ENCODE peak calls at places on chromosomes 7 and 10, in eight cellular contexts. One of them, this sample, is unnamed.

GRCh38 chr10:92691591-92692084 is 1.9 kb downstream of the HHEX start:
- DNase-seq in GF-D8: peak; percentile 89
- DNase-seq in nucleus accumbens: no peak
- DNase-seq in NCI-H345: no peak
- DNase-seq in NB4: peak; percentile 93
- DNase-seq in foreskin fibroblast: no peak
- DNase-seq in stimulated activated CD8-positive, alpha-beta memory T cell treated with anti-CD3 and anti-CD28 coated beads, Interleukin-4, amount 100 ng/mL, for 1 hour: no peak
- DNase-seq in GM10248: peak; percentile 43
- DNase-seq in this sample: peak; percentile 97

GRCh38 chr7:29071203-29071804 is 75.0 kb downstream of the CPVL start:
- DNase-seq in GM10248: no peak
- DNase-seq in stimulated activated CD8-positive, alpha-beta memory T cell treated with anti-CD3 and anti-CD28 coated beads, Interleukin-4, amount 100 ng/mL, for 1 hour: no peak
- DNase-seq in NCI-H345: no peak
- DNase-seq in nucleus accumbens: no peak
- DNase-seq in GF-D8: no peak
- DNase-seq in foreskin fibroblast: no peak
- DNase-seq in NB4: no peak
- DNase-seq in this sample: no peak

GRCh38 chr10:132544744-132545658 is 7.4 kb downstream of the INPP5A start:
- DNase-seq in NCI-H345: no peak
- DNase-seq in GF-D8: no peak
- DNase-seq in stimulated activated CD8-positive, alpha-beta memory T cell treated with anti-CD3 and anti-CD28 coated beads, Interleukin-4, amount 100 ng/mL, for 1 hour: no peak
- DNase-seq in NB4: peak; percentile 82
- DNase-seq in nucleus accumbens: no peak
- DNase-seq in foreskin fibroblast: no peak
- DNase-seq in GM10248: peak; percentile 64
- DNase-seq in this sample: peak; percentile 64

GRCh38 chr7:86814980-86815379 is 171.3 kb downstream of the GRM3 start:
- DNase-seq in GM10248: no peak
- DNase-seq in nucleus accumbens: no peak
- DNase-seq in foreskin fibroblast: no peak
- DNase-seq in GF-D8: no peak
- DNase-seq in NCI-H345: peak; percentile 23
- DNase-seq in NB4: peak; percentile 43
- DNase-seq in stimulated activated CD8-positive, alpha-beta memory T cell treated with anti-CD3 and anti-CD28 coated beads, Interleukin-4, amount 100 ng/mL, for 1 hour: no peak
- DNase-seq in this sample: peak; percentile 60

GRCh38 chr10:69958232-69958902 is 94.3 kb upstream of the MACROH2A2 start:
- DNase-seq in NB4: peak; percentile 68
- DNase-seq in stimulated activated CD8-positive, alpha-beta memory T cell treated with anti-CD3 and anti-CD28 coated beads, Interleukin-4, amount 100 ng/mL, for 1 hour: no peak
- DNase-seq in nucleus accumbens: no peak
- DNase-seq in NCI-H345: peak; percentile 25
- DNase-seq in GF-D8: no peak
- DNase-seq in foreskin fibroblast: no peak
- DNase-seq in GM10248: peak; percentile 76
- DNase-seq in this sample: peak; percentile 71

GRCh38 chr10:123443924-123444323 is 222.2 kb upstream of the GPR26 start:
- DNase-seq in nucleus accumbens: no peak
- DNase-seq in GF-D8: no peak
- DNase-seq in NB4: no peak
- DNase-seq in GM10248: no peak
- DNase-seq in stimulated activated CD8-positive, alpha-beta memory T cell treated with anti-CD3 and anti-CD28 coated beads, Interleukin-4, amount 100 ng/mL, for 1 hour: no peak
- DNase-seq in foreskin fibroblast: no peak
- DNase-seq in NCI-H345: no peak
- DNase-seq in this sample: no peak

GRCh38 chr7:141792526-141792925 is 2.5 kb downstream of the TAS2R5 start:
- DNase-seq in NCI-H345: no peak
- DNase-seq in GM10248: no peak
- DNase-seq in stimulated activated CD8-positive, alpha-beta memory T cell treated with anti-CD3 and anti-CD28 coated beads, Interleukin-4, amount 100 ng/mL, for 1 hour: no peak
- DNase-seq in GF-D8: no peak
- DNase-seq in nucleus accumbens: peak; percentile 3
- DNase-seq in foreskin fibroblast: no peak
- DNase-seq in NB4: no peak
- DNase-seq in this sample: no peak

GRCh38 chr7:79055722-79056415 is 397.6 kb downstream of the MAGI2 start:
- DNase-seq in nucleus accumbens: no peak
- DNase-seq in foreskin fibroblast: no peak
- DNase-seq in NCI-H345: no peak
- DNase-seq in GM10248: no peak
- DNase-seq in stimulated activated CD8-positive, alpha-beta memory T cell treated with anti-CD3 and anti-CD28 coated beads, Interleukin-4, amount 100 ng/mL, for 1 hour: no peak
- DNase-seq in GF-D8: no peak
- DNase-seq in NB4: no peak
- DNase-seq in this sample: no peak

GRCh38 chr7:154649015-154649414 is 353.9 kb downstream of the PAXIP1 start:
- DNase-seq in NB4: no peak
- DNase-seq in nucleus accumbens: no peak
- DNase-seq in GF-D8: no peak
- DNase-seq in NCI-H345: no peak
- DNase-seq in GM10248: no peak
- DNase-seq in foreskin fibroblast: no peak
- DNase-seq in stimulated activated CD8-positive, alpha-beta memory T cell treated with anti-CD3 and anti-CD28 coated beads, Interleukin-4, amount 100 ng/mL, for 1 hour: no peak
- DNase-seq in this sample: no peak

GRCh38 chr10:86663046-86663345 is 5.3 kb upstream of the LDB3 start:
- DNase-seq in GM10248: no peak
- DNase-seq in nucleus accumbens: no peak
- DNase-seq in stimulated activated CD8-positive, alpha-beta memory T cell treated with anti-CD3 and anti-CD28 coated beads, Interleukin-4, amount 100 ng/mL, for 1 hour: no peak
- DNase-seq in NCI-H345: no peak
- DNase-seq in NB4: no peak
- DNase-seq in foreskin fibroblast: no peak
- DNase-seq in GF-D8: no peak
- DNase-seq in this sample: no peak

GRCh38 chr7:1176891-1177373 is 16.9 kb upstream of the ZFAND2A start:
- DNase-seq in GF-D8: no peak
- DNase-seq in GM10248: peak; percentile 79
- DNase-seq in stimulated activated CD8-positive, alpha-beta memory T cell treated with anti-CD3 and anti-CD28 coated beads, Interleukin-4, amount 100 ng/mL, for 1 hour: peak; percentile 38
- DNase-seq in NCI-H345: peak; percentile 55
- DNase-seq in nucleus accumbens: no peak
- DNase-seq in NB4: peak; percentile 91
- DNase-seq in foreskin fibroblast: no peak
- DNase-seq in this sample: peak; percentile 42

GRCh38 chr10:80131499-80131901 is 1.0 kb upstream of the PLAC9 start:
- DNase-seq in GF-D8: no peak
- DNase-seq in nucleus accumbens: no peak
- DNase-seq in stimulated activated CD8-positive, alpha-beta memory T cell treated with anti-CD3 and anti-CD28 coated beads, Interleukin-4, amount 100 ng/mL, for 1 hour: no peak
- DNase-seq in NCI-H345: no peak
- DNase-seq in foreskin fibroblast: no peak
- DNase-seq in GM10248: no peak
- DNase-seq in NB4: no peak
- DNase-seq in this sample: no peak

GRCh38 chr10:103960103-103960502 is 6.8 kb upstream of the SLK start:
- DNase-seq in GM10248: no peak
- DNase-seq in foreskin fibroblast: no peak
- DNase-seq in stimulated activated CD8-positive, alpha-beta memory T cell treated with anti-CD3 and anti-CD28 coated beads, Interleukin-4, amount 100 ng/mL, for 1 hour: no peak
- DNase-seq in NB4: no peak
- DNase-seq in nucleus accumbens: no peak
- DNase-seq in GF-D8: no peak
- DNase-seq in NCI-H345: no peak
- DNase-seq in this sample: no peak

GRCh38 chr10:32367793-32368453 is 21.0 kb upstream of the EPC1 start:
- DNase-seq in NCI-H345: peak; percentile 14
- DNase-seq in foreskin fibroblast: peak; percentile 35
- DNase-seq in nucleus accumbens: no peak
- DNase-seq in GM10248: peak; percentile 57
- DNase-seq in NB4: peak; percentile 73
- DNase-seq in stimulated activated CD8-positive, alpha-beta memory T cell treated with anti-CD3 and anti-CD28 coated beads, Interleukin-4, amount 100 ng/mL, for 1 hour: peak; percentile 49
- DNase-seq in GF-D8: peak; percentile 50
- DNase-seq in this sample: peak; percentile 90

GRCh38 chr7:43735802-43736603 is 6.7 kb upstream of the COA1 start:
- DNase-seq in stimulated activated CD8-positive, alpha-beta memory T cell treated with anti-CD3 and anti-CD28 coated beads, Interleukin-4, amount 100 ng/mL, for 1 hour: no peak
- DNase-seq in NB4: peak; percentile 43
- DNase-seq in GF-D8: peak; percentile 64
- DNase-seq in GM10248: peak; percentile 50
- DNase-seq in foreskin fibroblast: no peak
- DNase-seq in nucleus accumbens: no peak
- DNase-seq in NCI-H345: no peak
- DNase-seq in this sample: peak; percentile 35

GRCh38 chr10:119542990-119543813 is 683 bp upstream of the RGS10 start:
- DNase-seq in foreskin fibroblast: no peak
- DNase-seq in stimulated activated CD8-positive, alpha-beta memory T cell treated with anti-CD3 and anti-CD28 coated beads, Interleukin-4, amount 100 ng/mL, for 1 hour: peak; percentile 32
- DNase-seq in GF-D8: peak; percentile 67
- DNase-seq in NCI-H345: no peak
- DNase-seq in NB4: peak; percentile 86
- DNase-seq in nucleus accumbens: no peak
- DNase-seq in GM10248: peak; percentile 76
- DNase-seq in this sample: peak; percentile 91

GRCh38 chr7:136969776-136970175 is 101.3 kb downstream of the CHRM2 start:
- DNase-seq in NCI-H345: no peak
- DNase-seq in nucleus accumbens: no peak
- DNase-seq in GM10248: no peak
- DNase-seq in GF-D8: no peak
- DNase-seq in foreskin fibroblast: no peak
- DNase-seq in stimulated activated CD8-positive, alpha-beta memory T cell treated with anti-CD3 and anti-CD28 coated beads, Interleukin-4, amount 100 ng/mL, for 1 hour: no peak
- DNase-seq in NB4: no peak
- DNase-seq in this sample: no peak

GRCh38 chr7:26060713-26061339 is 91.2 kb upstream of the NFE2L3 start:
- DNase-seq in foreskin fibroblast: no peak
- DNase-seq in NCI-H345: peak; percentile 81
- DNase-seq in stimulated activated CD8-positive, alpha-beta memory T cell treated with anti-CD3 and anti-CD28 coated beads, Interleukin-4, amount 100 ng/mL, for 1 hour: no peak
- DNase-seq in NB4: no peak
- DNase-seq in GM10248: no peak
- DNase-seq in GF-D8: no peak
- DNase-seq in nucleus accumbens: no peak
- DNase-seq in this sample: no peak

This sample was measured in Kasumi-1.